ENCODE peak calls at places on chromosomes 16 and 17, in six cellular contexts. One of them, this sample, is unnamed.

GRCh38 chr17:10673318-10673717 is 16.2 kb upstream of the MYH3 start:
- DNase-seq in NCI-H1048: no peak
- DNase-seq in neural crest cell: no peak
- DNase-seq in skeletal muscle cell: no peak
- DNase-seq in activated CD8-positive, alpha-beta memory T cell treated with anti-CD3 and anti-CD28 coated beads for 24 hours: no peak
- DNase-seq in stimulated activated CD8-positive, alpha-beta memory T cell treated with anti-CD3 and anti-CD28 coated beads, Interleukin-12 subunit alpha, Interleukin-12 subunit beta, amount 100 ng/mL, for 4 hours: no peak
- DNase-seq in this sample: no peak

GRCh38 chr16:70588565-70588964 is 57.8 kb upstream of the IL34 start:
- DNase-seq in activated CD8-positive, alpha-beta memory T cell treated with anti-CD3 and anti-CD28 coated beads for 24 hours: no peak
- DNase-seq in NCI-H1048: no peak
- DNase-seq in skeletal muscle cell: no peak
- DNase-seq in neural crest cell: no peak
- DNase-seq in stimulated activated CD8-positive, alpha-beta memory T cell treated with anti-CD3 and anti-CD28 coated beads, Interleukin-12 subunit alpha, Interleukin-12 subunit beta, amount 100 ng/mL, for 4 hours: no peak
- DNase-seq in this sample: no peak

GRCh38 chr16:97822-98221 is 19.8 kb downstream of the MPG start:
- DNase-seq in stimulated activated CD8-positive, alpha-beta memory T cell treated with anti-CD3 and anti-CD28 coated beads, Interleukin-12 subunit alpha, Interleukin-12 subunit beta, amount 100 ng/mL, for 4 hours: no peak
- DNase-seq in neural crest cell: no peak
- DNase-seq in skeletal muscle cell: no peak
- DNase-seq in activated CD8-positive, alpha-beta memory T cell treated with anti-CD3 and anti-CD28 coated beads for 24 hours: no peak
- DNase-seq in NCI-H1048: no peak
- DNase-seq in this sample: no peak

GRCh38 chr17:39177256-39177655 is 11.3 kb upstream of the ARL5C start:
- DNase-seq in stimulated activated CD8-positive, alpha-beta memory T cell treated with anti-CD3 and anti-CD28 coated beads, Interleukin-12 subunit alpha, Interleukin-12 subunit beta, amount 100 ng/mL, for 4 hours: no peak
- DNase-seq in neural crest cell: no peak
- DNase-seq in activated CD8-positive, alpha-beta memory T cell treated with anti-CD3 and anti-CD28 coated beads for 24 hours: no peak
- DNase-seq in NCI-H1048: peak; percentile 77
- DNase-seq in skeletal muscle cell: no peak
- DNase-seq in this sample: no peak

GRCh38 chr16:24138024-24138423 is 118.1 kb upstream of the CACNG3 start:
- DNase-seq in neural crest cell: no peak
- DNase-seq in activated CD8-positive, alpha-beta memory T cell treated with anti-CD3 and anti-CD28 coated beads for 24 hours: no peak
- DNase-seq in stimulated activated CD8-positive, alpha-beta memory T cell treated with anti-CD3 and anti-CD28 coated beads, Interleukin-12 subunit alpha, Interleukin-12 subunit beta, amount 100 ng/mL, for 4 hours: no peak
- DNase-seq in NCI-H1048: no peak
- DNase-seq in skeletal muscle cell: no peak
- DNase-seq in this sample: no peak

GRCh38 chr16:69535123-69536050 is 30.4 kb upstream of the NFAT5 start:
- DNase-seq in NCI-H1048: no peak
- DNase-seq in neural crest cell: no peak
- DNase-seq in stimulated activated CD8-positive, alpha-beta memory T cell treated with anti-CD3 and anti-CD28 coated beads, Interleukin-12 subunit alpha, Interleukin-12 subunit beta, amount 100 ng/mL, for 4 hours: no peak
- DNase-seq in activated CD8-positive, alpha-beta memory T cell treated with anti-CD3 and anti-CD28 coated beads for 24 hours: no peak
- DNase-seq in skeletal muscle cell: no peak
- DNase-seq in this sample: no peak

GRCh38 chr16:87963400-87963799 is 12.2 kb downstream of the BANP start:
- DNase-seq in stimulated activated CD8-positive, alpha-beta memory T cell treated with anti-CD3 and anti-CD28 coated beads, Interleukin-12 subunit alpha, Interleukin-12 subunit beta, amount 100 ng/mL, for 4 hours: peak; percentile 60
- DNase-seq in NCI-H1048: no peak
- DNase-seq in activated CD8-positive, alpha-beta memory T cell treated with anti-CD3 and anti-CD28 coated beads for 24 hours: peak; percentile 78
- DNase-seq in skeletal muscle cell: peak; percentile 78
- DNase-seq in neural crest cell: no peak
- DNase-seq in this sample: no peak

GRCh38 chr17:40341808-40342574 is 22.5 kb downstream of the GJD3 start:
- DNase-seq in NCI-H1048: no peak
- DNase-seq in activated CD8-positive, alpha-beta memory T cell treated with anti-CD3 and anti-CD28 coated beads for 24 hours: no peak
- DNase-seq in stimulated activated CD8-positive, alpha-beta memory T cell treated with anti-CD3 and anti-CD28 coated beads, Interleukin-12 subunit alpha, Interleukin-12 subunit beta, amount 100 ng/mL, for 4 hours: no peak
- DNase-seq in skeletal muscle cell: no peak
- DNase-seq in neural crest cell: no peak
- DNase-seq in this sample: peak; percentile 81

GRCh38 chr16:17001471-17001870 is 469.3 kb downstream of the XYLT1 start:
- DNase-seq in neural crest cell: no peak
- DNase-seq in skeletal muscle cell: no peak
- DNase-seq in stimulated activated CD8-positive, alpha-beta memory T cell treated with anti-CD3 and anti-CD28 coated beads, Interleukin-12 subunit alpha, Interleukin-12 subunit beta, amount 100 ng/mL, for 4 hours: no peak
- DNase-seq in NCI-H1048: no peak
- DNase-seq in activated CD8-positive, alpha-beta memory T cell treated with anti-CD3 and anti-CD28 coated beads for 24 hours: no peak
- DNase-seq in this sample: no peak

GRCh38 chr16:57786632-57787518 is 15.4 kb downstream of the KIFC3 start:
- DNase-seq in skeletal muscle cell: no peak
- DNase-seq in NCI-H1048: no peak
- DNase-seq in neural crest cell: no peak
- DNase-seq in stimulated activated CD8-positive, alpha-beta memory T cell treated with anti-CD3 and anti-CD28 coated beads, Interleukin-12 subunit alpha, Interleukin-12 subunit beta, amount 100 ng/mL, for 4 hours: no peak
- DNase-seq in activated CD8-positive, alpha-beta memory T cell treated with anti-CD3 and anti-CD28 coated beads for 24 hours: no peak
- DNase-seq in this sample: no peak

GRCh38 chr16:18055411-18055916 is 281.1 kb downstream of the NPIPA8 start:
- DNase-seq in activated CD8-positive, alpha-beta memory T cell treated with anti-CD3 and anti-CD28 coated beads for 24 hours: no peak
- DNase-seq in stimulated activated CD8-positive, alpha-beta memory T cell treated with anti-CD3 and anti-CD28 coated beads, Interleukin-12 subunit alpha, Interleukin-12 subunit beta, amount 100 ng/mL, for 4 hours: no peak
- DNase-seq in NCI-H1048: no peak
- DNase-seq in neural crest cell: no peak
- DNase-seq in skeletal muscle cell: no peak
- DNase-seq in this sample: no peak

GRCh38 chr17:55157165-55157564 is 107.6 kb upstream of the HLF start:
- DNase-seq in skeletal muscle cell: no peak
- DNase-seq in activated CD8-positive, alpha-beta memory T cell treated with anti-CD3 and anti-CD28 coated beads for 24 hours: no peak
- DNase-seq in stimulated activated CD8-positive, alpha-beta memory T cell treated with anti-CD3 and anti-CD28 coated beads, Interleukin-12 subunit alpha, Interleukin-12 subunit beta, amount 100 ng/mL, for 4 hours: no peak
- DNase-seq in NCI-H1048: no peak
- DNase-seq in neural crest cell: no peak
- DNase-seq in this sample: no peak

GRCh38 chr16:17258848-17259713 is 211.7 kb downstream of the XYLT1 start:
- DNase-seq in stimulated activated CD8-positive, alpha-beta memory T cell treated with anti-CD3 and anti-CD28 coated beads, Interleukin-12 subunit alpha, Interleukin-12 subunit beta, amount 100 ng/mL, for 4 hours: no peak
- DNase-seq in activated CD8-positive, alpha-beta memory T cell treated with anti-CD3 and anti-CD28 coated beads for 24 hours: no peak
- DNase-seq in NCI-H1048: no peak
- DNase-seq in neural crest cell: no peak
- DNase-seq in skeletal muscle cell: no peak
- DNase-seq in this sample: no peak

GRCh38 chr17:7889166-7889584 is 586 bp downstream of the CHD3 start:
- DNase-seq in activated CD8-positive, alpha-beta memory T cell treated with anti-CD3 and anti-CD28 coated beads for 24 hours: no peak
- DNase-seq in neural crest cell: peak; percentile 43
- DNase-seq in NCI-H1048: no peak
- DNase-seq in stimulated activated CD8-positive, alpha-beta memory T cell treated with anti-CD3 and anti-CD28 coated beads, Interleukin-12 subunit alpha, Interleukin-12 subunit beta, amount 100 ng/mL, for 4 hours: no peak
- DNase-seq in skeletal muscle cell: peak; percentile 78
- DNase-seq in this sample: peak; percentile 69

GRCh38 chr16:56888806-56889205 is 23.8 kb downstream of the SLC12A3 start:
- DNase-seq in activated CD8-positive, alpha-beta memory T cell treated with anti-CD3 and anti-CD28 coated beads for 24 hours: no peak
- DNase-seq in NCI-H1048: no peak
- DNase-seq in stimulated activated CD8-positive, alpha-beta memory T cell treated with anti-CD3 and anti-CD28 coated beads, Interleukin-12 subunit alpha, Interleukin-12 subunit beta, amount 100 ng/mL, for 4 hours: no peak
- DNase-seq in skeletal muscle cell: no peak
- DNase-seq in neural crest cell: no peak
- DNase-seq in this sample: no peak

GRCh38 chr17:7014995-7015586 is 2.7 kb downstream of the RNASEK start:
- DNase-seq in activated CD8-positive, alpha-beta memory T cell treated with anti-CD3 and anti-CD28 coated beads for 24 hours: peak; percentile 88
- DNase-seq in NCI-H1048: no peak
- DNase-seq in neural crest cell: no peak
- DNase-seq in skeletal muscle cell: no peak
- DNase-seq in stimulated activated CD8-positive, alpha-beta memory T cell treated with anti-CD3 and anti-CD28 coated beads, Interleukin-12 subunit alpha, Interleukin-12 subunit beta, amount 100 ng/mL, for 4 hours: peak; percentile 63
- DNase-seq in this sample: no peak

GRCh38 chr16:75415169-75415908 is 18.0 kb downstream of the CFDP1 start:
- DNase-seq in stimulated activated CD8-positive, alpha-beta memory T cell treated with anti-CD3 and anti-CD28 coated beads, Interleukin-12 subunit alpha, Interleukin-12 subunit beta, amount 100 ng/mL, for 4 hours: no peak
- DNase-seq in neural crest cell: no peak
- DNase-seq in activated CD8-positive, alpha-beta memory T cell treated with anti-CD3 and anti-CD28 coated beads for 24 hours: peak; percentile 1
- DNase-seq in skeletal muscle cell: no peak
- DNase-seq in NCI-H1048: no peak
- DNase-seq in this sample: no peak

GRCh38 chr17:58249270-58250133 is 11.1 kb downstream of the LPO start:
- DNase-seq in stimulated activated CD8-positive, alpha-beta memory T cell treated with anti-CD3 and anti-CD28 coated beads, Interleukin-12 subunit alpha, Interleukin-12 subunit beta, amount 100 ng/mL, for 4 hours: peak; percentile 65
- DNase-seq in skeletal muscle cell: no peak
- DNase-seq in neural crest cell: peak; percentile 85
- DNase-seq in NCI-H1048: peak; percentile 3
- DNase-seq in activated CD8-positive, alpha-beta memory T cell treated with anti-CD3 and anti-CD28 coated beads for 24 hours: peak; percentile 94
- DNase-seq in this sample: peak; percentile 90

GRCh38 chr17:42288078-42288984 is at the start of gene STAT5A:
- DNase-seq in skeletal muscle cell: peak; percentile 45
- DNase-seq in NCI-H1048: no peak
- DNase-seq in stimulated activated CD8-positive, alpha-beta memory T cell treated with anti-CD3 and anti-CD28 coated beads, Interleukin-12 subunit alpha, Interleukin-12 subunit beta, amount 100 ng/mL, for 4 hours: peak; percentile 61
- DNase-seq in neural crest cell: peak; percentile 54
- DNase-seq in activated CD8-positive, alpha-beta memory T cell treated with anti-CD3 and anti-CD28 coated beads for 24 hours: peak; percentile 89
- DNase-seq in this sample: peak; percentile 78

GRCh38 chr17:1029912-1030656 is 33.2 kb downstream of the TIMM22 start:
- DNase-seq in activated CD8-positive, alpha-beta memory T cell treated with anti-CD3 and anti-CD28 coated beads for 24 hours: no peak
- DNase-seq in skeletal muscle cell: no peak
- DNase-seq in NCI-H1048: no peak
- DNase-seq in neural crest cell: no peak
- DNase-seq in stimulated activated CD8-positive, alpha-beta memory T cell treated with anti-CD3 and anti-CD28 coated beads, Interleukin-12 subunit alpha, Interleukin-12 subunit beta, amount 100 ng/mL, for 4 hours: no peak
- DNase-seq in this sample: peak; percentile 74

GRCh38 chr17:81512984-81513668 is 527 bp upstream of the ACTG1 start:
- DNase-seq in stimulated activated CD8-positive, alpha-beta memory T cell treated with anti-CD3 and anti-CD28 coated beads, Interleukin-12 subunit alpha, Interleukin-12 subunit beta, amount 100 ng/mL, for 4 hours: peak; percentile 51
- DNase-seq in neural crest cell: peak; percentile 55
- DNase-seq in activated CD8-positive, alpha-beta memory T cell treated with anti-CD3 and anti-CD28 coated beads for 24 hours: no peak
- DNase-seq in NCI-H1048: peak; percentile 36
- DNase-seq in skeletal muscle cell: no peak
- DNase-seq in this sample: peak; percentile 64

GRCh38 chr17:54085020-54085419 is 262.3 kb downstream of the KIF2B start:
- DNase-seq in skeletal muscle cell: no peak
- DNase-seq in neural crest cell: no peak
- DNase-seq in stimulated activated CD8-positive, alpha-beta memory T cell treated with anti-CD3 and anti-CD28 coated beads, Interleukin-12 subunit alpha, Interleukin-12 subunit beta, amount 100 ng/mL, for 4 hours: no peak
- DNase-seq in NCI-H1048: no peak
- DNase-seq in activated CD8-positive, alpha-beta memory T cell treated with anti-CD3 and anti-CD28 coated beads for 24 hours: no peak
- DNase-seq in this sample: no peak

GRCh38 chr16:54240180-54241125 is 46.1 kb downstream of the IRX3 start:
- DNase-seq in NCI-H1048: no peak
- DNase-seq in stimulated activated CD8-positive, alpha-beta memory T cell treated with anti-CD3 and anti-CD28 coated beads, Interleukin-12 subunit alpha, Interleukin-12 subunit beta, amount 100 ng/mL, for 4 hours: no peak
- DNase-seq in neural crest cell: no peak
- DNase-seq in activated CD8-positive, alpha-beta memory T cell treated with anti-CD3 and anti-CD28 coated beads for 24 hours: no peak
- DNase-seq in skeletal muscle cell: no peak
- DNase-seq in this sample: no peak

GRCh38 chr16:52964290-52964689 is 88.4 kb downstream of the CHD9NB start:
- DNase-seq in skeletal muscle cell: no peak
- DNase-seq in stimulated activated CD8-positive, alpha-beta memory T cell treated with anti-CD3 and anti-CD28 coated beads, Interleukin-12 subunit alpha, Interleukin-12 subunit beta, amount 100 ng/mL, for 4 hours: no peak
- DNase-seq in activated CD8-positive, alpha-beta memory T cell treated with anti-CD3 and anti-CD28 coated beads for 24 hours: no peak
- DNase-seq in neural crest cell: no peak
- DNase-seq in NCI-H1048: no peak
- DNase-seq in this sample: no peak